ENCODE peak calls at places on chromosomes 3 and 15, in four cellular contexts. J is cardiac fibroblast; B is CD8-positive, alpha-beta T cell; R is HEK293T. E is an unnamed sample.

GRCh38 chr3:149971403-149972075 is 844 bp upstream of the PFN2 start:
- DNase-seq in B (no peak), R (no peak), J (peak), E (no peak)

GRCh38 chr3:71646971-71647370 is 63.4 kb upstream of the FOXP1 start:
- DNase-seq in J (no peak), B (no peak), R (no peak), E (no peak)

GRCh38 chr3:172138792-172139507 is 99.6 kb downstream of the FNDC3B start:
- DNase-seq in R (no peak), B (no peak), J (peak), E (peak)

GRCh38 chr3:14513566-14514322 is 26.4 kb downstream of the GRIP2 start:
- DNase-seq in J (no peak), R (no peak), B (no peak), E (no peak)

GRCh38 chr3:193040836-193041672 is 123.4 kb upstream of the MB21D2 start:
- DNase-seq in B (no peak), J (peak), R (no peak), E (peak)

GRCh38 chr3:57164217-57164605 is 942 bp downstream of the IL17RD start:
- DNase-seq in J (peak), B (no peak), R (no peak), E (peak)

GRCh38 chr15:27481768-27482167 is 510.8 kb downstream of the GABRG3 start:
- DNase-seq in B (no peak), J (no peak), R (no peak), E (no peak)

GRCh38 chr15:101148166-101148880 is 103.5 kb downstream of the CHSY1 start:
- DNase-seq in J (no peak), B (no peak), R (no peak), E (no peak)

GRCh38 chr3:117553461-117553860 is 843.9 kb downstream of the TUSC7 start:
- DNase-seq in R (no peak), J (peak), B (no peak), E (no peak)

GRCh38 chr15:91632981-91633380 is 220.5 kb upstream of the SLCO3A1 start:
- DNase-seq in J (no peak), R (no peak), B (no peak), E (no peak)

GRCh38 chr3:152073267-152073666 is 195.5 kb upstream of the MBNL1 start:
- DNase-seq in R (no peak), B (no peak), J (peak), E (no peak)

GRCh38 chr3:155805802-155806618 is at the start of gene C3orf33:
- DNase-seq in R (peak), J (peak), B (peak), E (peak)

GRCh38 chr3:46293991-46294833 is 52.0 kb downstream of the CCR3 start:
- DNase-seq in R (no peak), J (no peak), B (no peak), E (no peak)

GRCh38 chr3:111808439-111808838 is 50.6 kb upstream of the PHLDB2 start:
- DNase-seq in R (no peak), J (peak), B (no peak), E (no peak)

GRCh38 chr3:127822836-127823589 is 698 bp upstream of the MGLL start:
- DNase-seq in B (no peak), R (peak), J (peak), E (peak)

GRCh38 chr3:172716476-172716875 is 5.6 kb upstream of the NCEH1 start:
- DNase-seq in R (no peak), B (no peak), J (no peak), E (no peak)

GRCh38 chr3:125585595-125586223 is 9.6 kb downstream of the OSBPL11 start:
- DNase-seq in J (peak), R (peak), B (no peak), E (peak)

E was measured in Calu3.